ENCODE peak calls at places on chromosomes 4 and X, in seven cellular contexts. M, I, D, F, J, U and Z are unnamed samples.

GRCh38 chr4:80183196-80184052 is 13.9 kb upstream of the PRDM8 start:
- DNase-seq in M (no peak), I (no peak), D (peak; percentile 33), F (peak; percentile 31), J (no peak), U (no peak), Z (no peak)

GRCh38 chr4:11615601-11616000 is 186.9 kb upstream of the HS3ST1 start:
- DNase-seq in M (no peak), I (no peak), D (no peak), F (no peak), J (no peak), U (no peak), Z (no peak)

GRCh38 chr4:147981305-147981704 is 249.4 kb downstream of the ARHGAP10 start:
- DNase-seq in M (no peak), I (no peak), D (no peak), F (no peak), J (peak; percentile 36), U (no peak), Z (no peak)

GRCh38 chr4:123967360-123967759 is 570.8 kb downstream of the SPRY1 start:
- DNase-seq in M (no peak), I (no peak), D (no peak), F (no peak), J (peak; percentile 45), U (no peak), Z (no peak)

GRCh38 chr4:112073201-112073600 is 72.1 kb upstream of the FAM241A start:
- DNase-seq in M (no peak), I (no peak), D (no peak), F (no peak), J (no peak), U (no peak), Z (no peak)

GRCh38 chrX:98299785-98300184 is 1416.1 kb downstream of the RPA4 start:
- DNase-seq in M (no peak), I (no peak), D (no peak), F (no peak), J (peak; percentile 13), U (no peak), Z (no peak)

GRCh38 chr4:160233141-160233540 is 1130.3 kb downstream of the RAPGEF2 start:
- DNase-seq in M (no peak), I (no peak), D (no peak), F (no peak), J (no peak), U (no peak), Z (no peak)

GRCh38 chr4:86092684-86093083 is 267.2 kb downstream of the MAPK10 start:
- DNase-seq in M (no peak), I (peak; percentile 15), D (no peak), F (peak; percentile 11), J (peak; percentile 73), U (no peak), Z (no peak)

GRCh38 chr4:6942238-6942800 is 32.7 kb downstream of the TBC1D14 start:
- DNase-seq in M (no peak), I (peak; percentile 29), D (peak; percentile 24), F (peak; percentile 78), J (peak; percentile 98), U (no peak), Z (peak; percentile 81)

GRCh38 chr4:87530868-87531267 is 1.7 kb upstream of the SPARCL1 start:
- DNase-seq in M (no peak), I (no peak), D (no peak), F (no peak), J (peak; percentile 96), U (peak; percentile 15), Z (no peak)

GRCh38 chr4:76982638-76983579 is 33.4 kb downstream of the SEPTIN11 start:
- DNase-seq in M (no peak), I (peak; percentile 4), D (no peak), F (no peak), J (no peak), U (no peak), Z (no peak)

GRCh38 chrX:98637451-98637850 is 1753.7 kb downstream of the RPA4 start:
- DNase-seq in M (no peak), I (no peak), D (no peak), F (no peak), J (no peak), U (no peak), Z (no peak)

GRCh38 chr4:7807351-7807921 is 132.2 kb downstream of the AFAP1 start:
- DNase-seq in M (no peak), I (no peak), D (no peak), F (no peak), J (peak; percentile 71), U (no peak), Z (no peak)

GRCh38 chr4:62622084-62622483 is 1422.0 kb downstream of the ADGRL3 start:
- DNase-seq in M (no peak), I (no peak), D (no peak), F (peak; percentile 46), J (no peak), U (no peak), Z (peak; percentile 11)

GRCh38 chr4:74772783-74773182 is 21.5 kb downstream of the BTC start:
- DNase-seq in M (no peak), I (no peak), D (no peak), F (no peak), J (no peak), U (no peak), Z (no peak)

GRCh38 chr4:20882500-20882899 is 182.2 kb downstream of the PACRGL start:
- DNase-seq in M (no peak), I (no peak), D (no peak), F (no peak), J (no peak), U (no peak), Z (no peak)

GRCh38 chr4:134544303-134544761 is 342.7 kb upstream of the PABPC4L start:
- DNase-seq in M (no peak), I (no peak), D (no peak), F (no peak), J (no peak), U (no peak), Z (no peak)

GRCh38 chrX:55716937-55717336 is 612 bp upstream of the RRAGB start:
- DNase-seq in M (no peak), I (no peak), D (no peak), F (no peak), J (no peak), U (no peak), Z (no peak)

GRCh38 chr4:1727117-1728031 is 6.1 kb downstream of the TACC3 start:
- DNase-seq in M (no peak), I (peak; percentile 56), D (no peak), F (peak; percentile 63), J (peak; percentile 64), U (no peak), Z (no peak)

GRCh38 chrX:22247169-22247568 is 25.5 kb upstream of the CBLL2 start:
- DNase-seq in M (no peak), I (no peak), D (no peak), F (no peak), J (peak; percentile 1), U (no peak), Z (no peak)

GRCh38 chr4:174592985-174593335 is 70.7 kb upstream of the HPGD start:
- DNase-seq in M (no peak), I (no peak), D (no peak), F (peak; percentile 53), J (peak; percentile 78), U (no peak), Z (peak; percentile 0)

GRCh38 chr4:94548571-94548970 is 96.8 kb downstream of the PDLIM5 start:
- DNase-seq in M (no peak), I (peak; percentile 9), D (no peak), F (no peak), J (peak; percentile 54), U (no peak), Z (no peak)

GRCh38 chr4:123452585-123452984 is 56.0 kb downstream of the SPRY1 start:
- DNase-seq in M (no peak), I (no peak), D (no peak), F (peak; percentile 82), J (peak; percentile 84), U (no peak), Z (no peak)

GRCh38 chr4:52657630-52658501 is 1.2 kb downstream of the USP46 start:
- DNase-seq in M (no peak), I (no peak), D (no peak), F (no peak), J (peak; percentile 67), U (no peak), Z (no peak)